ENCODE peak calls at places on chromosomes 3 and 15, in five cellular contexts. T is neural progenitor cell, P is BE2C, Y is A549, H is RWPE2. L is an unnamed sample.

GRCh38 chr3:55511895-55512585 is 24.9 kb upstream of the WNT5A start:
- DNase-seq in T (no peak), P (no peak), Y (no peak), H (no peak), L (no peak)

GRCh38 chr3:58568572-58569286 is 8.5 kb downstream of the FAM107A start:
- DNase-seq in T (peak; percentile 71), P (peak; percentile 53), Y (peak; percentile 56), H (no peak), L (peak; percentile 91)

GRCh38 chr3:195896361-195897080 is 11.8 kb downstream of the TNK2 start:
- DNase-seq in T (peak; percentile 51), P (peak; percentile 49), Y (peak; percentile 44), H (no peak), L (no peak)

GRCh38 chr3:128168830-128169229 is 15.5 kb downstream of the EEFSEC start:
- DNase-seq in T (no peak), P (no peak), Y (no peak), H (no peak), L (no peak)

GRCh38 chr3:189778340-189778950 is 147.3 kb downstream of the TP63 start:
- DNase-seq in T (no peak), P (no peak), Y (no peak), H (no peak), L (no peak)

GRCh38 chr3:171372694-171373093 is 87.5 kb downstream of the TNIK start:
- DNase-seq in T (no peak), P (no peak), Y (no peak), H (no peak), L (no peak)

GRCh38 chr15:97909291-97909891 is 51.1 kb upstream of the ARRDC4 start:
- DNase-seq in T (peak; percentile 80), P (peak; percentile 67), Y (peak; percentile 59), H (peak; percentile 72), L (no peak)

GRCh38 chr3:54342676-54343075 is 220.3 kb downstream of the CACNA2D3 start:
- DNase-seq in T (no peak), P (peak; percentile 15), Y (no peak), H (no peak), L (no peak)

DNA sequence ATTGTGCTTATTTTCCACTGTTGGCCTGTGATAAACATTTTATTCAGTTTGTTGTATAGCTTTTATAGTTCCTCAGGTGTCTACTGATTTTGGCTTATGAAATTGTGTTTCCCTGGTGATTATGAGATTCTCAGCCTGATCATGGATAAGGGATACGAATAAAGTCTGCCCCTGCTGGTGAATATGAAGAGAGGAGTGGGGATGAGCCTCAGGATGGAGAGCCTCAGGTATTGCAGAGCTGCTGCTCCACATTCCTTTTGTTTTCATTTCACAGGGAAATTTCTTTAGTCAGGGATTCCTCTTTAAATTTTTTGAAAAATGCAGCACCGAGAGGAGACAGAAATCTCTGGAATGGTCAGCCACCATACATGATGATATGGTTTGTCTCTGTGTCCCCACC is 14.7 kb upstream of the RAB6B start:
- DNase-seq in T (no peak), P (no peak), Y (no peak), H (no peak), L (no peak)
- TF ChIP-seq CTCF in T (peak; percentile 43), P (peak; percentile 41), Y (no peak), H (no peak), L (no peak)

DNA sequence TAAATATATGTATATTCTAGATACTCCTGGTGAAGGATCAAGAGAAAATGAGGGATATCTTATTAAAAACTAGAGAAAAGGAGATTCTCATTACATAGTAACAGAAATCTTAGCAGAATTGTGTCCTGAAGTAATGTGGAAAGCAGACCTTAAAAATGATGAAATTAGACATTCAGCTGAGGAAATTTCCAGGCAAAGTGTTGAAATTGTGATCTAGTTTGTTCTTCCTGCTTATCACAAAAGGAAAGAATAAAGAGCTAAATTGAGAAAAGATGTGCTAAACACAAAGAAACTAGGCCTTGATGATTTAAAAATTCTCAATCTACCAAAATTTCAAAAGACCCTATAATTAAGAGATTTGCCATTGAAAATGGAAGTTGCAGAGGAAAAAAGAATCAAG is 362.6 kb upstream of the PLSCR5 start:
- DNase-seq in T (no peak), P (no peak), Y (no peak), H (no peak), L (no peak)
- H3K4me3 ChIP-seq in T (no peak overlapping the region), P (no peak overlapping the region), Y (no peak overlapping the region), H (no peak overlapping the region), L (no peak overlapping the region)

DNA sequence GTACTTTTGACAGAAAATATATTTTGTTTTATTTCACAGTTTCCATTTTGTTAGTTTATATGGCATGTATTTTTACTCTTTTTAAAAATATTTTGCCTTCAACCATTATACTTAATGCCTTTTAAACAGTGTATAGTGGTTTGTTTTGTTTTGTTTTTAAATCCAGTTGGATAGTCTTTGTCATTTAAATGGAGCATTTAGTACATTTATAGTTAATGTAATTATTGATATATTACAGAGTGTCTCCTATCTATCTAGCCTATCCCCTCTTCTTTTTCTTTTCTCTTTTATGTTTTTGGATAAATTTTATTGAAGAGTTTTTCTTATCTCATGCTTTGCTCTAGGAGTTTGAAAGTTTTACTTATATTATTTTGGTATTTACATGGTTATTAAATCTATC is 3.6 kb downstream of the SAMMSON start:
- DNase-seq in T (no peak), P (no peak), Y (no peak), H (no peak), L (no peak)
- TF ChIP-seq CTCF in T (no peak), P (no peak), Y (no peak), H (no peak), L (no peak)

GRCh38 chr3:61788623-61789507 is 227.5 kb downstream of the PTPRG start:
- DNase-seq in T (no peak), P (no peak), Y (no peak), H (no peak), L (no peak)
- H3K4me3 ChIP-seq in T (no peak overlapping the region), P (no peak overlapping the region), Y (no peak overlapping the region), H (no peak overlapping the region), L (no peak overlapping the region)

DNA sequence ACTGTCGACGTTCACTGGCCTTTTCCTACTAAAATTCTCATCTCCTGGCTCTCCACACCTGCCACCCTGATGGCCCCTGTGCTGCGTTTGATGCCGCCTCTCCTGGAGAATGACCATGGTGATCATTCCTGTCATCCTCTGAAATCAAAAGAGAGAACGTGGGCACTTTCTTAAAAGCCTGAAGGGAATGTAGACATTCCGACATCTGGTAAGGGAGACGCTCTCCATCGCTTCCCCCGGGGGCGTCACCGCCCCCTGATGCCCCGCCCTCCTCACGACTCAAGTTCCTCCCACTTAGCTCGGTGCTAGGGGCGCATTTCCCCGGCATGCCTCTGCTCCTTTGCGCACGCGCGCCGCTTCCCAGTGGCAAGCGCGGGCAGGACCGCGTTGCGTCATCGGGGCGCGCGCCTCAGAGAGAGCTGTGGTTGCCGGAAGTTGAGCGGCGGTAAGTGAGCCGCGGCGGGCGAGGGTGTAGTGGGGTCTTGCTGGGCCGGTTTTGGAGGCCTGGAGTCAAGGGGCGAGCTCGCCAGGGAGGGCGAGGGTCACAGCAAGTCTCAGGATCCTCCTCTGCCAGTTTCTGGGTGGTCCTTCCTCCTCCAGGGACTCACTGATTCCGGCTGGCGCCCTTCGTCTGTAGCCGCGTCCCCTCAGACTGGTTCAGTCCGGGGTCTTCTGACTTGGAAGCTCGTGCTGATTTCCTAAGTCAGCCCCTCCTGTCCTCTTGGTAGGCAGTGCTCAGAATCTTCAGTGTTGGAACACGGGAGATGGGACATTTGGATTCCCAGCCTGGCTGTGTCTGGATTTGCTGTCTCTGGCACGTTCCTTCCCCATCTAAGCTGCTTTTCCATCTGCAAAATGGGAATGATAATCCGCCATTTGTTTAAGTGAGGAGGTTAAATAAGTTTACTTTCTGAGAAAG is at the start of gene ATG7:
- DNase-seq in T (peak; percentile 99), P (peak; percentile 91), Y (peak; percentile 97), H (peak; percentile 96), L (peak; percentile 97)
- TF ChIP-seq CTCF in T (no peak), P (no peak), Y (no peak), H (no peak), L (peak; percentile 35)

GRCh38 chr3:61991706-61992105 is 381.6 kb downstream of the FEZF2 start:
- DNase-seq in T (no peak), P (no peak), Y (no peak), H (no peak), L (no peak)

GRCh38 chr3:61986473-61986872 is 386.9 kb downstream of the FEZF2 start:
- DNase-seq in T (no peak), P (no peak), Y (no peak), H (no peak), L (no peak)

GRCh38 chr3:61985020-61985419 is 388.3 kb downstream of the FEZF2 start:
- DNase-seq in T (no peak), P (no peak), Y (no peak), H (no peak), L (no peak)

GRCh38 chr3:61989681-61990080 is 383.7 kb downstream of the FEZF2 start:
- DNase-seq in T (no peak), P (no peak), Y (no peak), H (no peak), L (no peak)

GRCh38 chr3:61990618-61991017 is 382.7 kb downstream of the FEZF2 start:
- DNase-seq in T (peak; percentile 79), P (no peak), Y (no peak), H (no peak), L (no peak)
- H3K4me3 ChIP-seq in T (peak overlapping the region; percentile 14), P (no peak overlapping the region), Y (no peak overlapping the region), H (no peak overlapping the region), L (no peak overlapping the region)

DNA sequence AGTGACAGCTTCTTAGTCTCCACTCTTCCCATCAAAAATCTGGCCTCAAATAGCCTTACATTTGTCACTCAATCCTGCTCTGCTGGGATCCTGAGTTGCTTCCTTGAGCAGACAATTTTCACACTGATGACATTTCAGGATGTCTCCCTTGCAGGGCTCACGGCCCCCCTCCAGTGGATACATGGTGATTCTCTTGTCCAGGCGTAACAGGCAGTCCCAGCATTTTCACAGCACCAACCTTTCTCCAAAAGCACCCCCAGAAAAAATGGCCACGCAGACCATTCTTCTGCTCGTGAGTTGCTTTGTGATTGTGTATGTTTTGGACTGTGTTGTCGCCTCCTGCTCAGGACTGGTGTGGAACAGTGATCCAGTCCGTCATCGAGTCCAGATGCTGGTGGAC is 47.4 kb upstream of the WNT7A start:
- DNase-seq in T (no peak), P (no peak), Y (peak; percentile 13), H (no peak), L (no peak)
- TF ChIP-seq CTCF in T (peak; percentile 27), P (peak; percentile 21), Y (no peak), H (no peak), L (no peak)